ENCODE peak calls at places on chromosome 11, in ten cellular contexts. One of them, this sample, is unnamed.

GRCh38 chr11:44829838-44830237 is 103.1 kb downstream of the TSPAN18 start:
- DNase-seq in cardiac fibroblast: no peak
- DNase-seq in WTC11: no peak
- DNase-seq in GM12891: no peak
- DNase-seq in astrocyte of the cerebellum: no peak
- DNase-seq in upper lobe of right lung: no peak
- DNase-seq in stimulated activated CD8-positive, alpha-beta memory T cell treated with anti-CD3 and anti-CD28 coated beads, Interleukin-4, amount 100 ng/mL, for 1 hour: no peak
- DNase-seq in H7: no peak
- DNase-seq in AML-193: peak; percentile 5
- DNase-seq in NCI-H748 treated with DMSO at 0.1 percent for 48 hours: no peak
- DNase-seq in this sample: no peak

GRCh38 chr11:57249384-57250319 is 12.6 kb upstream of the APLNR start:
- DNase-seq in cardiac fibroblast: peak; percentile 76
- DNase-seq in WTC11: peak; percentile 74
- DNase-seq in GM12891: no peak
- DNase-seq in astrocyte of the cerebellum: peak; percentile 29
- DNase-seq in upper lobe of right lung: peak; percentile 80
- DNase-seq in stimulated activated CD8-positive, alpha-beta memory T cell treated with anti-CD3 and anti-CD28 coated beads, Interleukin-4, amount 100 ng/mL, for 1 hour: no peak
- DNase-seq in H7: peak; percentile 52
- DNase-seq in AML-193: peak; percentile 29
- DNase-seq in NCI-H748 treated with DMSO at 0.1 percent for 48 hours: no peak
- DNase-seq in this sample: peak; percentile 37

GRCh38 chr11:129143335-129143734 is 48.8 kb downstream of the ARHGAP32 start:
- DNase-seq in cardiac fibroblast: peak; percentile 95
- DNase-seq in WTC11: no peak
- DNase-seq in GM12891: no peak
- DNase-seq in astrocyte of the cerebellum: peak; percentile 97
- DNase-seq in upper lobe of right lung: peak; percentile 59
- DNase-seq in stimulated activated CD8-positive, alpha-beta memory T cell treated with anti-CD3 and anti-CD28 coated beads, Interleukin-4, amount 100 ng/mL, for 1 hour: no peak
- DNase-seq in H7: no peak
- DNase-seq in AML-193: no peak
- DNase-seq in NCI-H748 treated with DMSO at 0.1 percent for 48 hours: no peak
- DNase-seq in this sample: peak; percentile 76

GRCh38 chr11:89205378-89205777 is 27.7 kb downstream of the TYR start:
- DNase-seq in cardiac fibroblast: no peak
- DNase-seq in WTC11: no peak
- DNase-seq in GM12891: no peak
- DNase-seq in astrocyte of the cerebellum: no peak
- DNase-seq in upper lobe of right lung: no peak
- DNase-seq in stimulated activated CD8-positive, alpha-beta memory T cell treated with anti-CD3 and anti-CD28 coated beads, Interleukin-4, amount 100 ng/mL, for 1 hour: no peak
- DNase-seq in H7: no peak
- DNase-seq in AML-193: no peak
- DNase-seq in NCI-H748 treated with DMSO at 0.1 percent for 48 hours: no peak
- DNase-seq in this sample: no peak

GRCh38 chr11:44606472-44606871 is 41.0 kb downstream of the CD82 start:
- DNase-seq in cardiac fibroblast: no peak
- DNase-seq in WTC11: no peak
- DNase-seq in GM12891: no peak
- DNase-seq in astrocyte of the cerebellum: no peak
- DNase-seq in upper lobe of right lung: no peak
- DNase-seq in stimulated activated CD8-positive, alpha-beta memory T cell treated with anti-CD3 and anti-CD28 coated beads, Interleukin-4, amount 100 ng/mL, for 1 hour: no peak
- DNase-seq in H7: no peak
- DNase-seq in AML-193: no peak
- DNase-seq in NCI-H748 treated with DMSO at 0.1 percent for 48 hours: no peak
- DNase-seq in this sample: no peak

GRCh38 chr11:3956038-3956437 is 100.6 kb downstream of the STIM1 start:
- DNase-seq in cardiac fibroblast: no peak
- DNase-seq in WTC11: no peak
- DNase-seq in GM12891: no peak
- DNase-seq in astrocyte of the cerebellum: no peak
- DNase-seq in upper lobe of right lung: no peak
- DNase-seq in stimulated activated CD8-positive, alpha-beta memory T cell treated with anti-CD3 and anti-CD28 coated beads, Interleukin-4, amount 100 ng/mL, for 1 hour: no peak
- DNase-seq in H7: no peak
- DNase-seq in AML-193: no peak
- DNase-seq in NCI-H748 treated with DMSO at 0.1 percent for 48 hours: no peak
- DNase-seq in this sample: no peak

GRCh38 chr11:64379817-64380709 is 21.1 kb downstream of the RPS6KA4 start:
- DNase-seq in cardiac fibroblast: no peak
- DNase-seq in WTC11: no peak
- DNase-seq in GM12891: no peak
- DNase-seq in astrocyte of the cerebellum: no peak
- DNase-seq in upper lobe of right lung: no peak
- DNase-seq in stimulated activated CD8-positive, alpha-beta memory T cell treated with anti-CD3 and anti-CD28 coated beads, Interleukin-4, amount 100 ng/mL, for 1 hour: no peak
- DNase-seq in H7: peak; percentile 78
- DNase-seq in AML-193: no peak
- DNase-seq in NCI-H748 treated with DMSO at 0.1 percent for 48 hours: no peak
- DNase-seq in this sample: no peak

GRCh38 chr11:7520981-7521487 is 7.2 kb downstream of the PPFIBP2 start:
- DNase-seq in cardiac fibroblast: no peak
- DNase-seq in WTC11: no peak
- DNase-seq in GM12891: peak; percentile 26
- DNase-seq in astrocyte of the cerebellum: no peak
- DNase-seq in upper lobe of right lung: no peak
- DNase-seq in stimulated activated CD8-positive, alpha-beta memory T cell treated with anti-CD3 and anti-CD28 coated beads, Interleukin-4, amount 100 ng/mL, for 1 hour: no peak
- DNase-seq in H7: no peak
- DNase-seq in AML-193: peak; percentile 13
- DNase-seq in NCI-H748 treated with DMSO at 0.1 percent for 48 hours: no peak
- DNase-seq in this sample: no peak

GRCh38 chr11:132779487-132779886 is 752.8 kb downstream of the OPCML start:
- DNase-seq in cardiac fibroblast: no peak
- DNase-seq in WTC11: peak; percentile 25
- DNase-seq in GM12891: no peak
- DNase-seq in astrocyte of the cerebellum: no peak
- DNase-seq in upper lobe of right lung: no peak
- DNase-seq in stimulated activated CD8-positive, alpha-beta memory T cell treated with anti-CD3 and anti-CD28 coated beads, Interleukin-4, amount 100 ng/mL, for 1 hour: no peak
- DNase-seq in H7: peak; percentile 21
- DNase-seq in AML-193: no peak
- DNase-seq in NCI-H748 treated with DMSO at 0.1 percent for 48 hours: no peak
- DNase-seq in this sample: no peak

GRCh38 chr11:1230456-1231395 is 7.9 kb downstream of the MUC5B start:
- DNase-seq in cardiac fibroblast: no peak
- DNase-seq in WTC11: no peak
- DNase-seq in GM12891: no peak
- DNase-seq in astrocyte of the cerebellum: no peak
- DNase-seq in upper lobe of right lung: peak; percentile 65
- DNase-seq in stimulated activated CD8-positive, alpha-beta memory T cell treated with anti-CD3 and anti-CD28 coated beads, Interleukin-4, amount 100 ng/mL, for 1 hour: no peak
- DNase-seq in H7: peak; percentile 82
- DNase-seq in AML-193: no peak
- DNase-seq in NCI-H748 treated with DMSO at 0.1 percent for 48 hours: no peak
- DNase-seq in this sample: no peak

GRCh38 chr11:129694538-129694937 is 121.1 kb upstream of the TMEM45B start:
- DNase-seq in cardiac fibroblast: no peak
- DNase-seq in WTC11: peak; percentile 36
- DNase-seq in GM12891: no peak
- DNase-seq in astrocyte of the cerebellum: no peak
- DNase-seq in upper lobe of right lung: peak; percentile 54
- DNase-seq in stimulated activated CD8-positive, alpha-beta memory T cell treated with anti-CD3 and anti-CD28 coated beads, Interleukin-4, amount 100 ng/mL, for 1 hour: no peak
- DNase-seq in H7: peak; percentile 45
- DNase-seq in AML-193: no peak
- DNase-seq in NCI-H748 treated with DMSO at 0.1 percent for 48 hours: no peak
- DNase-seq in this sample: no peak

GRCh38 chr11:1936781-1937615 is 10.1 kb upstream of the MRPL23 start:
- DNase-seq in cardiac fibroblast: no peak
- DNase-seq in WTC11: peak; percentile 8
- DNase-seq in GM12891: peak; percentile 20
- DNase-seq in astrocyte of the cerebellum: no peak
- DNase-seq in upper lobe of right lung: peak; percentile 62
- DNase-seq in stimulated activated CD8-positive, alpha-beta memory T cell treated with anti-CD3 and anti-CD28 coated beads, Interleukin-4, amount 100 ng/mL, for 1 hour: no peak
- DNase-seq in H7: peak; percentile 65
- DNase-seq in AML-193: no peak
- DNase-seq in NCI-H748 treated with DMSO at 0.1 percent for 48 hours: no peak
- DNase-seq in this sample: no peak

GRCh38 chr11:117076941-117077659 is 21.1 kb downstream of the SIK3 start:
- DNase-seq in cardiac fibroblast: no peak
- DNase-seq in WTC11: no peak
- DNase-seq in GM12891: no peak
- DNase-seq in astrocyte of the cerebellum: peak; percentile 47
- DNase-seq in upper lobe of right lung: no peak
- DNase-seq in stimulated activated CD8-positive, alpha-beta memory T cell treated with anti-CD3 and anti-CD28 coated beads, Interleukin-4, amount 100 ng/mL, for 1 hour: no peak
- DNase-seq in H7: no peak
- DNase-seq in AML-193: no peak
- DNase-seq in NCI-H748 treated with DMSO at 0.1 percent for 48 hours: peak; percentile 39
- DNase-seq in this sample: no peak

GRCh38 chr11:46369458-46370152 is 11.9 kb upstream of the MDK start:
- DNase-seq in cardiac fibroblast: peak; percentile 83
- DNase-seq in WTC11: peak; percentile 82
- DNase-seq in GM12891: peak; percentile 82
- DNase-seq in astrocyte of the cerebellum: peak; percentile 49
- DNase-seq in upper lobe of right lung: no peak
- DNase-seq in stimulated activated CD8-positive, alpha-beta memory T cell treated with anti-CD3 and anti-CD28 coated beads, Interleukin-4, amount 100 ng/mL, for 1 hour: no peak
- DNase-seq in H7: peak; percentile 94
- DNase-seq in AML-193: peak; percentile 19
- DNase-seq in NCI-H748 treated with DMSO at 0.1 percent for 48 hours: no peak
- DNase-seq in this sample: no peak

GRCh38 chr11:45171550-45171949 is 25.1 kb downstream of the PRDM11 start:
- DNase-seq in cardiac fibroblast: no peak
- DNase-seq in WTC11: no peak
- DNase-seq in GM12891: no peak
- DNase-seq in astrocyte of the cerebellum: no peak
- DNase-seq in upper lobe of right lung: no peak
- DNase-seq in stimulated activated CD8-positive, alpha-beta memory T cell treated with anti-CD3 and anti-CD28 coated beads, Interleukin-4, amount 100 ng/mL, for 1 hour: no peak
- DNase-seq in H7: no peak
- DNase-seq in AML-193: no peak
- DNase-seq in NCI-H748 treated with DMSO at 0.1 percent for 48 hours: no peak
- DNase-seq in this sample: no peak

GRCh38 chr11:35133656-35134055 is 5.3 kb upstream of the CD44 start:
- DNase-seq in cardiac fibroblast: no peak
- DNase-seq in WTC11: no peak
- DNase-seq in GM12891: no peak
- DNase-seq in astrocyte of the cerebellum: no peak
- DNase-seq in upper lobe of right lung: no peak
- DNase-seq in stimulated activated CD8-positive, alpha-beta memory T cell treated with anti-CD3 and anti-CD28 coated beads, Interleukin-4, amount 100 ng/mL, for 1 hour: no peak
- DNase-seq in H7: no peak
- DNase-seq in AML-193: no peak
- DNase-seq in NCI-H748 treated with DMSO at 0.1 percent for 48 hours: no peak
- DNase-seq in this sample: no peak

GRCh38 chr11:64018310-64018709 is 17.4 kb upstream of the FLRT1 start:
- DNase-seq in cardiac fibroblast: no peak
- DNase-seq in WTC11: no peak
- DNase-seq in GM12891: no peak
- DNase-seq in astrocyte of the cerebellum: no peak
- DNase-seq in upper lobe of right lung: no peak
- DNase-seq in stimulated activated CD8-positive, alpha-beta memory T cell treated with anti-CD3 and anti-CD28 coated beads, Interleukin-4, amount 100 ng/mL, for 1 hour: no peak
- DNase-seq in H7: no peak
- DNase-seq in AML-193: no peak
- DNase-seq in NCI-H748 treated with DMSO at 0.1 percent for 48 hours: no peak
- DNase-seq in this sample: no peak

GRCh38 chr11:62958547-62959071 is 26.2 kb downstream of the SLC22A6 start:
- DNase-seq in cardiac fibroblast: peak; percentile 45
- DNase-seq in WTC11: no peak
- DNase-seq in GM12891: no peak
- DNase-seq in astrocyte of the cerebellum: no peak
- DNase-seq in upper lobe of right lung: no peak
- DNase-seq in stimulated activated CD8-positive, alpha-beta memory T cell treated with anti-CD3 and anti-CD28 coated beads, Interleukin-4, amount 100 ng/mL, for 1 hour: no peak
- DNase-seq in H7: no peak
- DNase-seq in AML-193: no peak
- DNase-seq in NCI-H748 treated with DMSO at 0.1 percent for 48 hours: no peak
- DNase-seq in this sample: no peak

This sample was measured in head of caudate nucleus.